ENCODE peak calls at places on chromosomes 5 and 9, in nine cellular contexts. E is foreskin fibroblast, T is omental fat pad, N is RWPE1, P is PC-3, Z is left lung, Y is GM06990, K is AG09319, I is A549. Q is an unnamed sample.

GRCh38 chr9:133403766-133404439 is 13.9 kb downstream of the REXO4 start:
- DNase-seq in I (peak; percentile 52), Z (peak; percentile 85), E (peak; percentile 47), N (peak; percentile 75), K (no peak), Y (no peak), T (no peak), P (peak; percentile 51), Q (peak; percentile 66)

GRCh38 chr5:124289122-124289521 is 457.3 kb downstream of the ZNF608 start:
- DNase-seq in N (no peak), E (no peak), I (no peak), K (no peak), P (no peak), Z (no peak), Y (no peak), T (no peak), Q (no peak)

GRCh38 chr5:58042933-58043606 is 416.8 kb downstream of the PLK2 start:
- DNase-seq in K (no peak), I (no peak), T (no peak), Y (no peak), E (no peak), N (no peak), Z (no peak), P (no peak), Q (no peak)

GRCh38 chr9:89463986-89464901 is 33.7 kb downstream of the SEMA4D start:
- DNase-seq in E (no peak), Z (no peak), N (no peak), T (no peak), Y (peak; percentile 68), I (no peak), K (no peak), P (no peak), Q (peak; percentile 84)

GRCh38 chr5:82352146-82352791 is 74.1 kb upstream of the RPS23 start:
- DNase-seq in K (no peak), Y (no peak), I (no peak), N (peak; percentile 34), Z (no peak), P (peak; percentile 66), T (no peak), E (peak; percentile 47), Q (no peak)

GRCh38 chr9:24351952-24352351 is 193.7 kb downstream of the IZUMO3 start:
- DNase-seq in K (no peak), T (no peak), P (no peak), Z (no peak), N (no peak), E (no peak), Y (no peak), I (no peak), Q (no peak)

GRCh38 chr9:138077126-138077525 is 199.5 kb downstream of the CACNA1B start:
- DNase-seq in Z (peak; percentile 40), I (no peak), K (no peak), Y (no peak), P (no peak), E (no peak), N (no peak), T (no peak), Q (no peak)

GRCh38 chr5:128487041-128487440 is 51.0 kb downstream of the FBN2 start:
- DNase-seq in T (no peak), Z (no peak), I (no peak), P (peak; percentile 28), K (no peak), Y (no peak), E (peak; percentile 31), N (no peak), Q (no peak)

GRCh38 chr5:67010684-67011409 is 185.8 kb downstream of the CD180 start:
- DNase-seq in Y (no peak), K (no peak), Z (no peak), I (no peak), E (peak; percentile 94), P (peak; percentile 94), N (peak; percentile 86), T (no peak), Q (no peak)

GRCh38 chr5:13932561-13932960 is 11.9 kb downstream of the DNAH5 start:
- DNase-seq in T (no peak), Y (no peak), Z (no peak), N (peak; percentile 65), E (no peak), P (no peak), I (no peak), K (no peak), Q (no peak)

GRCh38 chr5:161544350-161544765 is 2.2 kb downstream of the GABRB2 start:
- DNase-seq in N (peak; percentile 48), T (no peak), I (peak; percentile 35), K (no peak), Z (peak; percentile 31), E (peak; percentile 5), Y (no peak), P (peak; percentile 33), Q (peak; percentile 54)

GRCh38 chr9:110156902-110157301 is 51.1 kb downstream of the C9orf152 start:
- DNase-seq in Z (no peak), T (no peak), I (no peak), P (no peak), N (no peak), E (peak; percentile 89), Y (peak; percentile 27), K (peak; percentile 67), Q (no peak)

GRCh38 chr9:26597542-26597941 is 295.1 kb downstream of the CAAP1 start:
- DNase-seq in T (no peak), N (no peak), E (no peak), I (no peak), P (no peak), Z (no peak), Y (no peak), K (no peak), Q (no peak)

GRCh38 chr9:36011379-36011778 is 25.3 kb upstream of the RECK start:
- DNase-seq in P (no peak), Y (no peak), E (peak; percentile 8), K (no peak), N (no peak), I (no peak), Z (no peak), T (no peak), Q (no peak)

GRCh38 chr9:112174965-112175795 is at the start of gene SUSD1:
- DNase-seq in E (peak; percentile 51), T (no peak), I (no peak), Y (peak; percentile 70), K (no peak), Z (peak; percentile 90), N (peak; percentile 57), P (no peak), Q (peak; percentile 75)

DNA sequence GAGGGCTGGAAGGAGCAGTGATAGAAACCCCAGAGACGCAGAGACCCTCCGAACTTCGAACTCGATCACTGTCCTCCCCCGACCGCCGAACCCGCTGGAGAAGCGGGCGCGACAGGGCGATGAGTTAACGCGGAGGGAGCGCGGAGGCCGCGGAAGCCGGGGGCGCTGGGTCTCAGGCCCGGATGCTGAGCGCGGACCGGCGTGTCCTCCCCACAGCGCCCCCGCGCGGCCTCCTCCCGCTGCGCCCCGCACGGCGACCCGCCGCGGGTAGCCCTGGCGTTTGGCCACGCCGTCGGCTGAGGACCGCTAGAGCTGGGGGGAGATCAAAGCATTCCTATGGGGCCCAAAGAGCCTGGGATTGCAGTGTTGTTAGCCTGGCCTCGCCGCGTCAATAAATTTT is 7.7 kb upstream of the DMRT2 start:
- DNase-seq in T (no peak), N (no peak), Y (no peak), Z (peak; percentile 78), P (no peak), I (no peak), E (peak; percentile 37), K (no peak), Q (peak; percentile 45)
- TF ChIP-seq CTCF in T (no peak), N (no peak), Y (no peak), Z (no peak), P (no peak), I (no peak), E (no peak), K (no peak), Q (peak; percentile 20)

GRCh38 chr5:174402224-174402812 is 322.1 kb upstream of the MSX2 start:
- DNase-seq in I (no peak), K (no peak), P (peak; percentile 13), Y (no peak), N (no peak), E (no peak), Z (no peak), T (no peak), Q (no peak)
- TF ChIP-seq CTCF in I (peak; percentile 16), K (no peak), P (peak; percentile 27), Y (no peak), N (no peak), E (no peak), Z (no peak), T (no peak), Q (no peak)

DNA sequence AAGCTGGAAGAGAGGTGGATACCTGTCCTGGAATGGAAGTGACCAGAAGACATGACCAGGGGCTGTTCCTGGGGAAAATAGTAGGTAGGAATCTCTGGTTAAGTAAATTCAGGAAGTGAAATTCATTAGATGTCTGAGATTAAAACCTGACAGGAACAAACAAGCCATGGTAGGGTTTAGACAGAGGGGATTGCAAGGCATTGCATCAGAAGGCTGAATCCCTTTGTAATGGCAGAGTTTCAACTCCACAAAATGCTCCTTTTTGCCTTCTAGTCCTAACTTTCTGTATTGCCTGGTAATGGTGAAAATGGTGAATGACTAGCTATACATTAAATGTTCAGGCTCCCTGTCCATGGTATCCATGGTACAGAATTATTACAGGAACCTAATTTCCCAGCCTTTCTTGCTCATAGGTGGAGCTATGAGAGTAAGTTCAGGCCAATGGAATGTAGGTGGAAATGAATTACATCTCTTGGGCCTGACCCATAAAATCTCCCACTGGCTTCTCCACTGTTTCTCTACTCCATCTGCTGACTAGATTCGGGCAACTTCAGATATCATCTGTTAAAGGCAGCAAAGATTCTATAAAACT is 113.4 kb upstream of the CNTLN start:
- DNase-seq in K (no peak), N (no peak), Y (no peak), E (peak; percentile 37), P (no peak), Z (no peak), T (no peak), I (no peak), Q (no peak)
- TF ChIP-seq CTCF in K (no peak), N (no peak), Y (no peak), E (no peak), P (no peak), Z (no peak), T (no peak), I (no peak), Q (no peak)

DNA sequence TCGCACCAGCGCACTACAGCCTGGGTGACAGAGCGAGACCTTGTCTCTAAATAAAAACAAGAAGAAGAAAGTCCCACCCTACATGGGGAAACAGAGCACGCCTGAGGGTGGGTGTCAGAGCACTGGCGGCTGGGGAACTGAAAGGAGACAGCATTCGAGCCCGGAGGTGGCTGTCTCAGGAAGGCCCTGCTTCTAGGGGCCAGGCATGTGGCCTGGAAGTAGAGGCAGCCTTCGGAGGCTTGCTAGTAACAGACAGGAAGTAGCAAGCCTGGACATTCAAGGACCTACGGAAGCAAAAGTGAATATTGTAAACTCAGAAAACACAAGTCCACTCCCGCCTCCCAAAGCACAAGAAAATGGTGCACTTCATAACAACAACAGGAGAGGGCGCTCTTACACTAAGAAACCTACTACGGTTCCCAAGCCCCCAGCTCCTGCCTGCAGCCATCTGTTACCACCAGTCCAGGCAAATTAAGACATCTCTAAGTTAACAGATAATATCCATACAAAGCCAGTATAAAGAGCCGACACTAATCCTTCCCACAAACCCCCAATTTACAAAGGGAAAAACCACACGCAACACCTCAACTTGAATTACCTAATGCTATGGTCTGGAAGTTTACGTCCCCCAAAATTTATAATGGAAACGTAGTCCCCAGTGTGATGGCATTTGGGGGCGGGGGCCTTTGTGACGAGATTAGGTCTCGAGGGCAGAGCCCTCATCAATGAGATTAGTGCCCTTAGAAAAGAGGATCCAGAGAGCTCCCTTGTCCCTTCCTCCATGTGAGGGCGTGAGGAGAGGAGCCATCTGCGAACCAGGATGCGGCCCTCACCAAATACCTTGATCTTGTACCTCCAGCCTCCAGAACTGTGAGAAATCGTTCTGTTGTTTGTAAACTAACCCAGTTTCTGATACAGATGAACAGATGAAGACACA is 7.7 kb downstream of the RASGEF1C start:
- DNase-seq in I (peak; percentile 35), N (no peak), K (no peak), T (no peak), E (no peak), Y (no peak), Z (no peak), P (peak; percentile 48), Q (no peak)
- TF ChIP-seq CTCF in I (peak; percentile 34), N (peak; percentile 21), K (no peak), T (no peak), E (no peak), Y (peak; percentile 24), Z (peak; percentile 18), P (peak; percentile 64), Q (peak; percentile 23)